ENCODE peak calls at places on chromosome 9, in eight cellular contexts. N is GM18507; I is astrocyte of the spinal cord; L is T-helper 1 cell; J is activated CD4-positive, CD25-positive, alpha-beta regulatory T cell treated with anti-CD3 and anti-CD28 coated beads, Interleukin-2, amount 50 U/mL, for 16 hours; Q is fibroblast of mammary gland; H is IMR-90; Z is iris pigment epithelial cell. T is an unnamed sample.

GRCh38 chr9:4538621-4539020 is 48.4 kb downstream of the SLC1A1 start:
- DNase-seq in N (no peak), I (no peak), L (no peak), J (no peak), Q (no peak), H (no peak), Z (no peak), T (no peak)

GRCh38 chr9:95515272-95516113 is 1.3 kb downstream of the PTCH1 start:
- DNase-seq in N (no peak), I (no peak), L (no peak), J (no peak), Q (no peak), H (no peak), Z (no peak), T (peak)

GRCh38 chr9:128908372-128908771 is 12.4 kb upstream of the PHYHD1 start:
- DNase-seq in N (no peak), I (no peak), L (no peak), J (no peak), Q (no peak), H (no peak), Z (no peak), T (no peak)

GRCh38 chr9:75788006-75788634 is 102.4 kb upstream of the PCSK5 start:
- DNase-seq in N (no peak), I (peak), L (no peak), J (no peak), Q (peak), H (no peak), Z (peak), T (no peak)

GRCh38 chr9:75088646-75089368 is 493 bp downstream of the OSTF1 start:
- DNase-seq in N (no peak), I (peak), L (no peak), J (no peak), Q (peak), H (peak), Z (peak), T (peak)

GRCh38 chr9:128286435-128286834 is 10.4 kb downstream of the SWI5 start:
- DNase-seq in N (no peak), I (peak), L (no peak), J (no peak), Q (peak), H (peak), Z (peak), T (no peak)

GRCh38 chr9:91261417-91261816 is 100.3 kb downstream of the AUH start:
- DNase-seq in N (no peak), I (no peak), L (no peak), J (no peak), Q (no peak), H (no peak), Z (no peak), T (no peak)

GRCh38 chr9:120920495-120921178 is 6.0 kb downstream of the TRAF1 start:
- DNase-seq in N (no peak), I (no peak), L (no peak), J (no peak), Q (no peak), H (no peak), Z (no peak), T (no peak)

GRCh38 chr9:113593682-113594281 is 130.3 kb downstream of the RGS3 start:
- DNase-seq in N (peak), I (peak), L (no peak), J (no peak), Q (peak), H (peak), Z (peak), T (peak)

GRCh38 chr9:96441798-96442445 is 8.0 kb upstream of the HABP4 start:
- DNase-seq in N (no peak), I (no peak), L (no peak), J (no peak), Q (peak), H (peak), Z (no peak), T (no peak)

GRCh38 chr9:90449213-90449925 is 193.3 kb downstream of the DIRAS2 start:
- DNase-seq in N (no peak), I (peak), L (no peak), J (no peak), Q (no peak), H (no peak), Z (peak), T (no peak)

GRCh38 chr9:83473488-83473971 is 64.7 kb downstream of the FRMD3 start:
- DNase-seq in N (no peak), I (peak), L (no peak), J (no peak), Q (no peak), H (no peak), Z (peak), T (no peak)

GRCh38 chr9:105168935-105169334 is 75.5 kb upstream of the SLC44A1 start:
- DNase-seq in N (no peak), I (no peak), L (no peak), J (no peak), Q (peak), H (peak), Z (peak), T (no peak)

GRCh38 chr9:134796882-134797281 is 83.7 kb upstream of the FCN2 start:
- DNase-seq in N (no peak), I (no peak), L (no peak), J (no peak), Q (no peak), H (no peak), Z (no peak), T (no peak)

T was measured in NCI-H1417.